ENCODE peak calls at places on chromosomes 5 and 9, in ten cellular contexts. H is fibroblast of mammary gland; R is body of pancreas; M is foreskin fibroblast; A is A549; L is progenitor cell of endocrine pancreas; U is hepatocyte; J is activated B cell treated with CpG ODN at 0.5 μM for 24 hours; E is fibroblast of the aortic adventitia; C is CD8-positive, alpha-beta T cell. V is an unnamed sample.

GRCh38 chr5:55134053-55134722 is 25.8 kb upstream of the GPX8 start:
- DNase-seq in R (no peak), U (no peak), E (no peak), C (no peak), H (no peak), L (no peak), M (no peak), A (no peak), J (no peak), V (no peak)

GRCh38 chr9:124188331-124189110 is 69.2 kb upstream of the NEK6 start:
- DNase-seq in R (no peak), H (no peak), U (no peak), A (no peak), E (no peak), J (no peak), L (peak), C (no peak), M (no peak), V (no peak)

GRCh38 chr5:53364098-53364497 is 116.3 kb upstream of the FST start:
- DNase-seq in H (peak), U (no peak), M (no peak), E (peak), J (no peak), L (no peak), A (no peak), C (no peak), R (no peak), V (no peak)

GRCh38 chr5:169696621-169697517 is 59.8 kb downstream of the DOCK2 start:
- DNase-seq in E (peak), L (no peak), M (no peak), J (no peak), U (no peak), H (peak), R (no peak), C (no peak), A (peak), V (no peak)

GRCh38 chr9:119959846-119960545 is 590.8 kb upstream of the BRINP1 start:
- DNase-seq in U (no peak), H (peak), A (no peak), M (no peak), E (peak), J (no peak), C (no peak), R (no peak), L (no peak), V (no peak)

GRCh38 chr9:20012232-20012631 is 223.4 kb upstream of the SLC24A2 start:
- DNase-seq in R (no peak), A (no peak), M (no peak), L (no peak), J (no peak), E (no peak), C (no peak), U (no peak), H (no peak), V (no peak)

GRCh38 chr5:133460172-133460758 is 152.1 kb downstream of the FSTL4 start:
- DNase-seq in M (no peak), J (peak), R (no peak), A (peak), L (no peak), H (peak), E (no peak), U (no peak), C (peak), V (peak)

GRCh38 chr5:53425598-53426516 is 54.6 kb upstream of the FST start:
- DNase-seq in U (peak), E (peak), M (no peak), A (peak), H (peak), J (no peak), C (no peak), R (peak), L (no peak), V (peak)

GRCh38 chr5:177469061-177469628 is 4.3 kb downstream of the DBN1 start:
- DNase-seq in E (peak), M (no peak), A (no peak), J (no peak), H (peak), C (no peak), L (no peak), U (no peak), R (no peak), V (no peak)

GRCh38 chr5:107431998-107432397 is 238.7 kb downstream of the EFNA5 start:
- DNase-seq in R (no peak), E (peak), J (no peak), M (peak), H (peak), A (no peak), L (no peak), C (no peak), U (no peak), V (no peak)

GRCh38 chr9:70924380-70924779 is 197.0 kb downstream of the TRPM3 start:
- DNase-seq in E (peak), U (no peak), J (no peak), C (no peak), L (no peak), H (peak), R (no peak), M (peak), A (no peak), V (no peak)

GRCh38 chr9:121122450-121123032 is 47.8 kb downstream of the CNTRL start:
- DNase-seq in C (no peak), A (no peak), R (no peak), M (no peak), U (no peak), L (no peak), H (peak), E (peak), J (no peak), V (no peak)

GRCh38 chr9:5263568-5264218 is 32.5 kb downstream of the INSL4 start:
- DNase-seq in J (no peak), M (no peak), U (peak), C (no peak), H (peak), R (peak), E (peak), L (no peak), A (peak), V (no peak)

GRCh38 chr5:146475190-146475801 is 28.2 kb downstream of the TCERG1 start:
- DNase-seq in C (no peak), M (no peak), H (peak), E (no peak), U (no peak), R (no peak), A (no peak), J (no peak), L (no peak), V (no peak)
- TF ChIP-seq CTCF in C (peak), M (peak), H (peak), E (peak), U (no peak), R (no peak), A (no peak), J (no peak), L (peak), V (peak)

GRCh38 chr5:81195334-81195929 is 37.7 kb upstream of the CKMT2 start:
- DNase-seq in R (no peak), E (peak), J (no peak), U (no peak), L (no peak), M (no peak), A (no peak), C (no peak), H (peak), V (peak)
- TF ChIP-seq CTCF in R (no peak), E (no peak), J (no peak), U (no peak), L (peak), M (no peak), A (no peak), C (peak), H (no peak), V (no peak)

GRCh38 chr5:159102294-159102934 is 2.7 kb upstream of the EBF1 start:
- DNase-seq in A (no peak), C (no peak), U (no peak), M (no peak), R (no peak), J (no peak), E (no peak), H (peak), L (no peak), V (no peak)

GRCh38 chr5:159103086-159103485 is 3.4 kb upstream of the EBF1 start:
- DNase-seq in C (no peak), J (no peak), M (no peak), R (no peak), L (no peak), U (no peak), H (no peak), E (no peak), A (no peak), V (no peak)

GRCh38 chr5:159105318-159106053 is 5.8 kb upstream of the EBF1 start:
- DNase-seq in L (no peak), M (no peak), A (no peak), E (no peak), J (peak), R (no peak), C (no peak), U (no peak), H (no peak), V (no peak)

GRCh38 chr5:159104759-159105317 is 5.1 kb upstream of the EBF1 start:
- DNase-seq in L (no peak), M (no peak), U (no peak), J (peak), R (no peak), E (no peak), A (no peak), H (no peak), C (no peak), V (no peak)

GRCh38 chr5:159104058-159104651 is 4.4 kb upstream of the EBF1 start:
- DNase-seq in A (peak), E (no peak), H (peak), C (no peak), U (peak), J (peak), R (no peak), M (peak), L (no peak), V (peak)
- TF ChIP-seq CTCF in A (peak), E (no peak), H (peak), C (no peak), U (peak), J (no peak), R (no peak), M (peak), L (peak), V (peak)

DNA sequence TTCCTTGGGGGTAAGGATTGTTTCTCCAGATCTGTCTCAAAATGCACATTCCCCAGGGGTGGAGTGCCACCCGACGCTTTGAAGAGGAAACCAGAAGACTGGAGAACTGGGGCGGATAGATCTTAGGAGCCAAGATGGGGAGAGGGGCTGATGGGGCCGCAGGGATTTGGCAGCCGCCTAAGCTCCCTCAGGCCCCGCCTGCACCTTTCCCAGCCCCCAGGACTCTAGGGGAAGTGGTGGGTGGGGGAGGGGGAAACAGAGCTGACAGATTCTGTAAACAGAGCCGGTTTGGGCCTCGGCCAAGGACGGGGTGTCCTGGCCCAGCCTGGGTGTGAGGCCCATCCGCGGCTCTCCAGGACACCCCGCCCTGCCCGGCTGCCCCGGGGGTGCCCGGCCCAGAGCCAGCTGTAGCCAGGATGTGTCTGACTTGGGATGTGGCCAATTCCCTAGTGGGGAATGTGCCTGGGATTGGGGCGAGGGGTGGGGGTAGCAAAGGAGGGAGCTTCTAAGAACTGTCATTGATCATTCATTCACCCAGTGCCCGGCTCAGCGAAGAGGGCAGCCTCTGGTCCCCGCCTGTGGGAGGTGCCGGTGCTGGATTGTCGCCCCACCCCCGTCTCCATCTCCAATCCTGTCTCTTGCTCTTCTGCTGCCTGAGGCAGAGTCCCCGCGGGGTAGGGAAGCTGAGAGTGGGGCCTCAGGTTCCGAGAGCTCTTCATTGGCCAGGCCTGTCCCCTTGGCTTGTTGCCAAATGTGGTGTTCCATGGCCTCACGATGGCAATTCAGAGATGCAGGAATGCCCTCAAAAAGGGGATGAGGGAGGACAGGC is 54.8 kb upstream of the CDKN2AIPNL start:
- DNase-seq in M (peak), E (peak), U (peak), R (peak), H (peak), J (peak), A (peak), C (peak), L (no peak), V (peak)
- TF ChIP-seq CTCF in M (no peak), E (no peak), U (no peak), R (peak), H (no peak), J (no peak), A (no peak), C (no peak), L (no peak), V (no peak)

DNA sequence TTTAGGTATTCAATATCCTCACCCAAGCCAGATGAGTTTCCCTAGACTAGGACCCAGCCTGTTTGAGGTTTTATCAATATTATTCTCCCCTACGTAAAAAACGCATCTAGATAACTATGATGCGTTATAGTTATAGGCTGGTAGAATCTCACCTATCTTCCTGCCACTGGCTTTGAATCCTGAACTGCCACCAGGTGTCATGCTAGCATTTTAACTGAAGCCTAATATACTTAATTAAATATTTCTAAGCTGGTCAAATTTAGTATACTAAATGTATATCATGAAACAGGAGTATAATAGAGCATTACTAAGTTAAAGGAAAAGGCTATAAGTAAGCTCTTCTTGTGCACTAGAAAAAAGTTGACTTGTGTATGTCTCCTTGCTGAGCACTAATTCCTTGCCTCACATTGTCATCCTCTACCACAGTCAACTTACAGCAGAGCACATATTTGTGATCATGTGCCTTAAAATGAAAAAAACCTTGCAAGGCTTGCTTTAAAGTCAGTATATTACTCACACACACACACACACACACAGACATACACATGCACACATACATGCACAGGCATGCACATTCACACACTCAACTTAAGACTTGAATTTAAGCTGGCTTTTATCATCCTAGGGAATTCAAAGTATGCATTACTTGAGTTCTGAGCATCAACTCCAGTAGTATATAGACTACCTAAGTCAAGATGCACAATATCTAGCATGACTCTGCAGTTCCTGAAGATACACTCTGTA is 303.4 kb downstream of the ADGRV1 start:
- DNase-seq in A (peak), C (no peak), R (no peak), H (no peak), J (no peak), E (no peak), U (no peak), L (no peak), M (no peak), V (no peak)
- TF ChIP-seq CTCF in A (peak), C (no peak), R (no peak), H (no peak), J (no peak), E (no peak), U (peak), L (no peak), M (no peak), V (peak)